ENCODE peak calls at places on chromosomes 4 and X, in nine cellular contexts. One of them, this sample, is unnamed.

GRCh38 chr4:5566991-5567390 is 141.4 kb downstream of the EVC2 start:
- DNase-seq in ovary: no peak
- DNase-seq in tibial nerve: no peak
- DNase-seq in lower lobe of right lung: no peak
- DNase-seq in lung: no peak
- DNase-seq in psoas muscle: no peak
- DNase-seq in nephron progenitor cell: no peak
- DNase-seq in AG04450: no peak
- DNase-seq in lower leg skin: no peak
- DNase-seq in this sample: no peak

GRCh38 chrX:56798866-56799864 is 70.1 kb downstream of the NBDY start:
- DNase-seq in nephron progenitor cell: peak
- DNase-seq in ovary: peak
- DNase-seq in AG04450: no peak
- DNase-seq in lung: peak
- DNase-seq in psoas muscle: peak
- DNase-seq in lower leg skin: no peak
- DNase-seq in tibial nerve: no peak
- DNase-seq in lower lobe of right lung: no peak
- DNase-seq in this sample: no peak

GRCh38 chrX:118228041-118228440 is 111.4 kb upstream of the KLHL13 start:
- DNase-seq in psoas muscle: no peak
- DNase-seq in ovary: no peak
- DNase-seq in lung: no peak
- DNase-seq in nephron progenitor cell: no peak
- DNase-seq in lower lobe of right lung: no peak
- DNase-seq in AG04450: no peak
- DNase-seq in lower leg skin: no peak
- DNase-seq in tibial nerve: no peak
- DNase-seq in this sample: no peak

GRCh38 chr4:137530176-137530575 is 2.1 kb downstream of the PCDH18 start:
- DNase-seq in lower leg skin: no peak
- DNase-seq in lung: no peak
- DNase-seq in lower lobe of right lung: no peak
- DNase-seq in psoas muscle: no peak
- DNase-seq in ovary: no peak
- DNase-seq in AG04450: no peak
- DNase-seq in tibial nerve: no peak
- DNase-seq in nephron progenitor cell: no peak
- DNase-seq in this sample: no peak

GRCh38 chrX:112654871-112655270 is 24.9 kb downstream of the LHFPL1 start:
- DNase-seq in psoas muscle: no peak
- DNase-seq in nephron progenitor cell: no peak
- DNase-seq in lower leg skin: no peak
- DNase-seq in lung: no peak
- DNase-seq in AG04450: no peak
- DNase-seq in ovary: no peak
- DNase-seq in lower lobe of right lung: no peak
- DNase-seq in tibial nerve: no peak
- DNase-seq in this sample: no peak

GRCh38 chr4:107945809-107946208 is 14.5 kb downstream of the CYP2U1 start:
- DNase-seq in AG04450: no peak
- DNase-seq in ovary: no peak
- DNase-seq in lung: no peak
- DNase-seq in lower leg skin: no peak
- DNase-seq in lower lobe of right lung: no peak
- DNase-seq in nephron progenitor cell: no peak
- DNase-seq in tibial nerve: no peak
- DNase-seq in psoas muscle: no peak
- DNase-seq in this sample: no peak

GRCh38 chr4:107931775-107932321 is 499 bp downstream of the CYP2U1 start:
- DNase-seq in lung: no peak
- DNase-seq in tibial nerve: no peak
- DNase-seq in AG04450: no peak
- DNase-seq in ovary: no peak
- DNase-seq in nephron progenitor cell: no peak
- DNase-seq in psoas muscle: no peak
- DNase-seq in lower leg skin: peak
- DNase-seq in lower lobe of right lung: peak
- DNase-seq in this sample: no peak

GRCh38 chr4:37726666-37727065 is 40.5 kb upstream of the RELL1 start:
- DNase-seq in AG04450: no peak
- DNase-seq in ovary: no peak
- DNase-seq in lower lobe of right lung: no peak
- DNase-seq in lung: no peak
- DNase-seq in psoas muscle: no peak
- DNase-seq in nephron progenitor cell: no peak
- DNase-seq in tibial nerve: no peak
- DNase-seq in lower leg skin: no peak
- DNase-seq in this sample: no peak

GRCh38 chrX:132209527-132209926 is 9.7 kb downstream of the RAP2C start:
- DNase-seq in ovary: no peak
- DNase-seq in lower lobe of right lung: no peak
- DNase-seq in tibial nerve: no peak
- DNase-seq in psoas muscle: no peak
- DNase-seq in AG04450: no peak
- DNase-seq in lung: no peak
- DNase-seq in lower leg skin: no peak
- DNase-seq in nephron progenitor cell: no peak
- DNase-seq in this sample: no peak

GRCh38 chrX:139126493-139126892 is 404.0 kb upstream of the F9 start:
- DNase-seq in ovary: no peak
- DNase-seq in lower leg skin: no peak
- DNase-seq in AG04450: no peak
- DNase-seq in tibial nerve: no peak
- DNase-seq in lung: peak
- DNase-seq in psoas muscle: peak
- DNase-seq in nephron progenitor cell: peak
- DNase-seq in lower lobe of right lung: no peak
- DNase-seq in this sample: no peak

GRCh38 chr4:37440519-37440900 is 196.0 kb downstream of the NWD2 start:
- DNase-seq in AG04450: no peak
- DNase-seq in lower lobe of right lung: no peak
- DNase-seq in lower leg skin: no peak
- DNase-seq in tibial nerve: no peak
- DNase-seq in nephron progenitor cell: no peak
- DNase-seq in lung: no peak
- DNase-seq in ovary: no peak
- DNase-seq in psoas muscle: no peak
- DNase-seq in this sample: no peak

GRCh38 chr4:5124876-5125275 is 73.6 kb downstream of the STK32B start:
- DNase-seq in ovary: no peak
- DNase-seq in psoas muscle: no peak
- DNase-seq in lower lobe of right lung: no peak
- DNase-seq in lung: no peak
- DNase-seq in lower leg skin: no peak
- DNase-seq in AG04450: no peak
- DNase-seq in nephron progenitor cell: no peak
- DNase-seq in tibial nerve: no peak
- DNase-seq in this sample: no peak

GRCh38 chrX:30373479-30373878 is 64.3 kb upstream of the NR0B1 start:
- DNase-seq in lower leg skin: no peak
- DNase-seq in psoas muscle: no peak
- DNase-seq in AG04450: no peak
- DNase-seq in lung: no peak
- DNase-seq in nephron progenitor cell: no peak
- DNase-seq in tibial nerve: no peak
- DNase-seq in lower lobe of right lung: no peak
- DNase-seq in ovary: no peak
- DNase-seq in this sample: no peak

GRCh38 chr4:48779095-48779997 is 733 bp downstream of the FRYL start:
- DNase-seq in tibial nerve: peak
- DNase-seq in AG04450: no peak
- DNase-seq in lower leg skin: peak
- DNase-seq in ovary: peak
- DNase-seq in lower lobe of right lung: peak
- DNase-seq in psoas muscle: peak
- DNase-seq in lung: peak
- DNase-seq in nephron progenitor cell: peak
- DNase-seq in this sample: no peak
- TF ChIP-seq CTCF in tibial nerve: no peak
- TF ChIP-seq CTCF in AG04450: no peak
- TF ChIP-seq CTCF in lower leg skin: no peak
- TF ChIP-seq CTCF in ovary: no peak
- TF ChIP-seq CTCF in lower lobe of right lung: peak
- TF ChIP-seq CTCF in psoas muscle: peak
- TF ChIP-seq CTCF in lung: no peak
- TF ChIP-seq CTCF in nephron progenitor cell: no peak
- TF ChIP-seq CTCF in this sample: no peak

GRCh38 chr4:118881512-118882146 is 7.0 kb upstream of the SYNPO2 start:
- DNase-seq in nephron progenitor cell: no peak
- DNase-seq in AG04450: no peak
- DNase-seq in lower lobe of right lung: no peak
- DNase-seq in tibial nerve: no peak
- DNase-seq in lower leg skin: no peak
- DNase-seq in psoas muscle: no peak
- DNase-seq in ovary: no peak
- DNase-seq in lung: no peak
- DNase-seq in this sample: no peak

GRCh38 chr4:118879409-118879808 is 9.2 kb upstream of the SYNPO2 start:
- DNase-seq in lung: no peak
- DNase-seq in lower lobe of right lung: no peak
- DNase-seq in ovary: no peak
- DNase-seq in psoas muscle: no peak
- DNase-seq in AG04450: no peak
- DNase-seq in nephron progenitor cell: no peak
- DNase-seq in tibial nerve: no peak
- DNase-seq in lower leg skin: no peak
- DNase-seq in this sample: no peak

GRCh38 chr4:118888666-118889312 is at the start of gene SYNPO2:
- DNase-seq in ovary: peak
- DNase-seq in psoas muscle: peak
- DNase-seq in lower lobe of right lung: peak
- DNase-seq in lung: peak
- DNase-seq in AG04450: peak
- DNase-seq in lower leg skin: peak
- DNase-seq in tibial nerve: peak
- DNase-seq in nephron progenitor cell: peak
- DNase-seq in this sample: no peak

GRCh38 chr4:118884716-118885115 is 3.9 kb upstream of the SYNPO2 start:
- DNase-seq in ovary: no peak
- DNase-seq in lower lobe of right lung: no peak
- DNase-seq in AG04450: no peak
- DNase-seq in lung: no peak
- DNase-seq in lower leg skin: no peak
- DNase-seq in tibial nerve: no peak
- DNase-seq in nephron progenitor cell: no peak
- DNase-seq in psoas muscle: no peak
- DNase-seq in this sample: no peak

DNA sequence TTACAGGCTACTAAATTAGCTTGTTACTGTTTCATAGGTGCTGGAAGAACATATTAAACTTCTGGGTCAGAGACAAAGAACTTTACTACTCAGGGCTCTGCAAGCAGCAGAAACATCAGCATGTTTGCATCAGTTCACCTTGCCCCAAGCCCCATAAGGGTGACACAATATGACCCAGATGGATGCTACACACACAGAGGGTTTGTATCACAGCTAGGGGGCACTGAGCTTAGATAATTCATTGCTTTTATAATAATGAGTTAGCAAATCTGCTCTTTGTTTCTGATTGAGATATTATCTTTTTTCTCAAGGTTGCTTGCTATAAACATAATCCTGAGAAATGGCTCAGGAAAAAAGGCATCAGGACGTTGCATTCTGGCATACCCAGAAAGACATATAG is 4.8 kb upstream of the SYNPO2 start:
- DNase-seq in psoas muscle: no peak
- DNase-seq in AG04450: no peak
- DNase-seq in lower lobe of right lung: no peak
- DNase-seq in lung: no peak
- DNase-seq in lower leg skin: no peak
- DNase-seq in ovary: no peak
- DNase-seq in tibial nerve: no peak
- DNase-seq in nephron progenitor cell: no peak
- DNase-seq in this sample: no peak
- TF ChIP-seq CTCF in psoas muscle: no peak
- TF ChIP-seq CTCF in AG04450: peak
- TF ChIP-seq CTCF in lower lobe of right lung: peak
- TF ChIP-seq CTCF in lung: no peak
- TF ChIP-seq CTCF in lower leg skin: no peak
- TF ChIP-seq CTCF in ovary: no peak
- TF ChIP-seq CTCF in tibial nerve: no peak
- TF ChIP-seq CTCF in nephron progenitor cell: no peak
- TF ChIP-seq CTCF in this sample: peak

DNA sequence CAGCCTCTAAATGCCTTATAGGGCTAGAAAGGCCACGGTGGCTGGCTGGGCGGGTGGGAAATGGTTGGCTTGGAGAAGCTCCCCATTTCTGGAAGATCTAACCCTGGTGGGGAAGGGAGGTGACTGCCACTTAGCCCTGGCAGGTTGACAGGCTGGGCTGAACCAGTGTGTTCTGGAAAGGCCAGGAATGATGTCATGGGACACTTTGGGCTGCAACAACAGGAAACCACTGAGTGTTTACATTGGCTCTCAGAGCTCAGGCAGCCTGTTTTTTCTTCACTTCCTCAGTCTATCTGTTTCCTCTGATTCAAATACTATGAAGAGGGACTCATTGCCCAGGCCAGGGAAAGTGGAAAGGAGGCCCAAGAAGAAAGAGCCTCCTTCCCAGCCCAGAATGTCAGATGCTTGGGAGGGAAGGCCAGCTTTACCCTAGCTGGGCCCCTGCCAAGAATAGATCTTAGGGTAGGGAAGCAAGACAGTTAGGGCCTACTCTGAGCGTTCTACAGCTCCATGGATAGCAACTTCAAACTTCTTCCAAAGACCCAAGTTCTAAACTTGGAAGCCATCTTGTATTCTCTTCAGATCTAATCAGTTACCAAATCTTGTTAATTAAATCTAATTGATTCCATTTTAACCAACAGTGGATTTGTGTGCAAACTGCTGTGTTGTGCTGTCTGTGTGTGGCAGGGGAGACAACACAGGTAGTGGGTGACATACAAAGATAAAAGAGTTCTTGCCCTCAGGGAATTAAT is 65.7 kb upstream of the MSN start:
- DNase-seq in lower leg skin: peak
- DNase-seq in lung: peak
- DNase-seq in psoas muscle: peak
- DNase-seq in nephron progenitor cell: no peak
- DNase-seq in lower lobe of right lung: peak
- DNase-seq in ovary: peak
- DNase-seq in AG04450: peak
- DNase-seq in tibial nerve: peak
- DNase-seq in this sample: peak
- TF ChIP-seq CTCF in lower leg skin: no peak
- TF ChIP-seq CTCF in lung: no peak
- TF ChIP-seq CTCF in psoas muscle: no peak
- TF ChIP-seq CTCF in nephron progenitor cell: no peak
- TF ChIP-seq CTCF in lower lobe of right lung: no peak
- TF ChIP-seq CTCF in ovary: no peak
- TF ChIP-seq CTCF in AG04450: no peak
- TF ChIP-seq CTCF in tibial nerve: no peak
- TF ChIP-seq CTCF in this sample: no peak

DNA sequence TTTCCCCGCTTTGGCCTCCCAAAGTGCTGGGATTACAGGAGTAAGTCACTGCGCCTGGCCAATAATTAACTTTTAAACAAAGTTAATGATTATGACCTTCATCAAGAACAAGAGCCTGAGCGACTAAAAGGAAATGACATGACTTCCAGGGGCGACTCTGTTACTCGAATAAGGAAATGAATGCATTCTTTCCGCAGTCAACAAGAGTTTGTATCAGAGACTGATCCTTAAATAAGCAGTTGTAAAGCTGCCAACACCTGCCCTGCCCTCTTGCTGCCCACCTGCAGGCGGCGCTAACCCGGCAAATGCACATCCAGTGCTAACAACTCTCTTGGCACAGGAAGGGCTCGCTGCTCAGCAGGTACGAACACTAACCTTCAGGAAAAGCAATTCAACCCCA is 27.3 kb downstream of the WDR1 start:
- DNase-seq in nephron progenitor cell: no peak
- DNase-seq in psoas muscle: peak
- DNase-seq in tibial nerve: no peak
- DNase-seq in ovary: no peak
- DNase-seq in AG04450: no peak
- DNase-seq in lung: no peak
- DNase-seq in lower leg skin: no peak
- DNase-seq in lower lobe of right lung: peak
- DNase-seq in this sample: no peak
- TF ChIP-seq CTCF in nephron progenitor cell: no peak
- TF ChIP-seq CTCF in psoas muscle: peak
- TF ChIP-seq CTCF in tibial nerve: peak
- TF ChIP-seq CTCF in ovary: no peak
- TF ChIP-seq CTCF in AG04450: peak
- TF ChIP-seq CTCF in lung: peak
- TF ChIP-seq CTCF in lower leg skin: no peak
- TF ChIP-seq CTCF in lower lobe of right lung: peak
- TF ChIP-seq CTCF in this sample: peak